ENCODE peak calls at places on chromosome 17, in eight cellular contexts. One of them, this sample, is unnamed.

GRCh38 chr17:63478814-63479494 is 2.1 kb downstream of the ACE start:
- DNase-seq in adrenal gland: peak
- DNase-seq in IMR-90: peak
- DNase-seq in sigmoid colon: peak
- DNase-seq in A549: peak
- DNase-seq in GM12878: no peak
- DNase-seq in body of pancreas: peak
- DNase-seq in uterus: peak
- DNase-seq in this sample: peak

GRCh38 chr17:2266045-2266864 is 37.3 kb downstream of the SMG6 start:
- DNase-seq in sigmoid colon: no peak
- DNase-seq in adrenal gland: no peak
- DNase-seq in GM12878: peak
- DNase-seq in body of pancreas: no peak
- DNase-seq in A549: no peak
- DNase-seq in uterus: no peak
- DNase-seq in IMR-90: no peak
- DNase-seq in this sample: no peak

GRCh38 chr17:79036609-79037008 is 12.6 kb downstream of the C1QTNF1 start:
- DNase-seq in adrenal gland: peak
- DNase-seq in body of pancreas: no peak
- DNase-seq in GM12878: no peak
- DNase-seq in sigmoid colon: peak
- DNase-seq in IMR-90: peak
- DNase-seq in uterus: peak
- DNase-seq in A549: peak
- DNase-seq in this sample: no peak

GRCh38 chr17:47929218-47930000 is 12.0 kb upstream of the PNPO start:
- DNase-seq in A549: no peak
- DNase-seq in body of pancreas: no peak
- DNase-seq in adrenal gland: no peak
- DNase-seq in uterus: no peak
- DNase-seq in sigmoid colon: peak
- DNase-seq in IMR-90: no peak
- DNase-seq in GM12878: no peak
- DNase-seq in this sample: peak

GRCh38 chr17:74211141-74211928 is 2.0 kb upstream of the TTYH2 start:
- DNase-seq in adrenal gland: peak
- DNase-seq in GM12878: no peak
- DNase-seq in IMR-90: no peak
- DNase-seq in body of pancreas: no peak
- DNase-seq in A549: no peak
- DNase-seq in uterus: no peak
- DNase-seq in sigmoid colon: no peak
- DNase-seq in this sample: no peak

GRCh38 chr17:14559220-14559619 is 258.3 kb downstream of the HS3ST3B1 start:
- DNase-seq in sigmoid colon: no peak
- DNase-seq in IMR-90: no peak
- DNase-seq in body of pancreas: no peak
- DNase-seq in uterus: no peak
- DNase-seq in A549: no peak
- DNase-seq in adrenal gland: no peak
- DNase-seq in GM12878: no peak
- DNase-seq in this sample: no peak

GRCh38 chr17:74987909-74988711 is 678 bp downstream of the CDR2L start:
- DNase-seq in adrenal gland: peak
- DNase-seq in sigmoid colon: peak
- DNase-seq in GM12878: no peak
- DNase-seq in IMR-90: peak
- DNase-seq in uterus: peak
- DNase-seq in A549: peak
- DNase-seq in body of pancreas: peak
- DNase-seq in this sample: peak

GRCh38 chr17:55601874-55602364 is 90.7 kb upstream of the SMIM36 start:
- DNase-seq in uterus: no peak
- DNase-seq in sigmoid colon: no peak
- DNase-seq in GM12878: no peak
- DNase-seq in IMR-90: peak
- DNase-seq in A549: peak
- DNase-seq in adrenal gland: no peak
- DNase-seq in body of pancreas: no peak
- DNase-seq in this sample: no peak

GRCh38 chr17:40779181-40779909 is 3.0 kb downstream of the KRT27 start:
- DNase-seq in A549: peak
- DNase-seq in IMR-90: no peak
- DNase-seq in body of pancreas: no peak
- DNase-seq in adrenal gland: no peak
- DNase-seq in GM12878: no peak
- DNase-seq in sigmoid colon: no peak
- DNase-seq in uterus: no peak
- DNase-seq in this sample: no peak

GRCh38 chr17:44595216-44595775 is 38.0 kb downstream of the FZD2 start:
- DNase-seq in uterus: no peak
- DNase-seq in GM12878: no peak
- DNase-seq in sigmoid colon: no peak
- DNase-seq in body of pancreas: no peak
- DNase-seq in adrenal gland: no peak
- DNase-seq in IMR-90: no peak
- DNase-seq in A549: no peak
- DNase-seq in this sample: no peak

GRCh38 chr17:61065263-61065773 is 334.3 kb upstream of the TBX2 start:
- DNase-seq in adrenal gland: no peak
- DNase-seq in sigmoid colon: no peak
- DNase-seq in A549: peak
- DNase-seq in uterus: no peak
- DNase-seq in GM12878: no peak
- DNase-seq in body of pancreas: no peak
- DNase-seq in IMR-90: peak
- DNase-seq in this sample: no peak

GRCh38 chr17:58313815-58314705 is 14.5 kb downstream of the TSPOAP1 start:
- DNase-seq in IMR-90: no peak
- DNase-seq in body of pancreas: no peak
- DNase-seq in A549: no peak
- DNase-seq in sigmoid colon: no peak
- DNase-seq in uterus: no peak
- DNase-seq in adrenal gland: peak
- DNase-seq in GM12878: no peak
- DNase-seq in this sample: peak

GRCh38 chr17:56934280-56934679 is 20.4 kb upstream of the TRIM25 start:
- DNase-seq in uterus: no peak
- DNase-seq in IMR-90: no peak
- DNase-seq in adrenal gland: no peak
- DNase-seq in A549: no peak
- DNase-seq in sigmoid colon: no peak
- DNase-seq in body of pancreas: no peak
- DNase-seq in GM12878: no peak
- DNase-seq in this sample: no peak

GRCh38 chr17:43545383-43545632 is 832 bp downstream of the ETV4 start:
- DNase-seq in body of pancreas: peak
- DNase-seq in A549: no peak
- DNase-seq in uterus: peak
- DNase-seq in adrenal gland: no peak
- DNase-seq in GM12878: no peak
- DNase-seq in IMR-90: peak
- DNase-seq in sigmoid colon: no peak
- DNase-seq in this sample: no peak

GRCh38 chr17:65553009-65553645 is 8.3 kb downstream of the AXIN2 start:
- DNase-seq in A549: no peak
- DNase-seq in GM12878: no peak
- DNase-seq in uterus: no peak
- DNase-seq in IMR-90: peak
- DNase-seq in sigmoid colon: no peak
- DNase-seq in adrenal gland: no peak
- DNase-seq in body of pancreas: no peak
- DNase-seq in this sample: no peak

GRCh38 chr17:51995797-51996403 is 162.6 kb downstream of the CA10 start:
- DNase-seq in IMR-90: no peak
- DNase-seq in sigmoid colon: no peak
- DNase-seq in body of pancreas: no peak
- DNase-seq in GM12878: no peak
- DNase-seq in A549: no peak
- DNase-seq in adrenal gland: no peak
- DNase-seq in uterus: no peak
- DNase-seq in this sample: no peak

GRCh38 chr17:13864551-13864950 is 204.8 kb upstream of the COX10 start:
- DNase-seq in sigmoid colon: no peak
- DNase-seq in body of pancreas: no peak
- DNase-seq in A549: no peak
- DNase-seq in uterus: no peak
- DNase-seq in adrenal gland: no peak
- DNase-seq in GM12878: no peak
- DNase-seq in IMR-90: peak
- DNase-seq in this sample: no peak

GRCh38 chr17:4949321-4950074 is 1.2 kb upstream of the PFN1 start:
- DNase-seq in IMR-90: peak
- DNase-seq in sigmoid colon: peak
- DNase-seq in A549: peak
- DNase-seq in adrenal gland: peak
- DNase-seq in GM12878: no peak
- DNase-seq in uterus: peak
- DNase-seq in body of pancreas: peak
- DNase-seq in this sample: peak

GRCh38 chr17:4950075-4950756 is 703 bp upstream of the ENO3 start:
- DNase-seq in adrenal gland: peak
- DNase-seq in A549: peak
- DNase-seq in uterus: peak
- DNase-seq in body of pancreas: peak
- DNase-seq in GM12878: no peak
- DNase-seq in IMR-90: no peak
- DNase-seq in sigmoid colon: peak
- DNase-seq in this sample: peak

GRCh38 chr17:4947411-4948165 is 742 bp downstream of the PFN1 start:
- DNase-seq in GM12878: no peak
- DNase-seq in A549: peak
- DNase-seq in sigmoid colon: peak
- DNase-seq in IMR-90: peak
- DNase-seq in uterus: peak
- DNase-seq in body of pancreas: peak
- DNase-seq in adrenal gland: no peak
- DNase-seq in this sample: peak

GRCh38 chr17:4948166-4948996 is at the start of gene PFN1:
- DNase-seq in GM12878: peak
- DNase-seq in body of pancreas: peak
- DNase-seq in IMR-90: peak
- DNase-seq in sigmoid colon: peak
- DNase-seq in adrenal gland: peak
- DNase-seq in uterus: peak
- DNase-seq in A549: peak
- DNase-seq in this sample: peak

DNA sequence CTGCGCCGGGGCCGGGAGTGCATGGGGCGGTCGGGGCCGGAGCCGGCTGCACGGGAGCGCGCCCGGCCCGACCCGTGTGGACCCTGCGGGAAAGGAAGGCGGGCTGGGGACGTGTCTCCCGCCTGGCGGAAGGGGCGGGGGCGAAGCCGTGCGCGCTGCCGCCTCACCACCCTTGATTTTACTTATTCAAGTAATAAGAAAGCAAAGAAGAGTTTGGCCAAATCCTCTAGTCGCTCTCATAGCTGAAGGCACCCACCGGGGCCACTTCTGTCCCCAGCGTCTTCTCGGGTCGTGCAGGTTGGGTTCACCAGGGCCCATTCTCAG is 629 bp upstream of the PFN1 start:
- DNase-seq in GM12878: no peak
- DNase-seq in body of pancreas: peak
- DNase-seq in adrenal gland: peak
- DNase-seq in IMR-90: peak
- DNase-seq in sigmoid colon: peak
- DNase-seq in uterus: peak
- DNase-seq in A549: peak
- DNase-seq in this sample: peak
- TF ChIP-seq POLR2A in GM12878: no peak
- TF ChIP-seq POLR2A in body of pancreas: peak
- TF ChIP-seq POLR2A in adrenal gland: peak
- TF ChIP-seq POLR2A in IMR-90: no peak
- TF ChIP-seq POLR2A in sigmoid colon: peak
- TF ChIP-seq POLR2A in uterus: peak
- TF ChIP-seq POLR2A in A549: peak
- TF ChIP-seq POLR2A in this sample: no peak

DNA sequence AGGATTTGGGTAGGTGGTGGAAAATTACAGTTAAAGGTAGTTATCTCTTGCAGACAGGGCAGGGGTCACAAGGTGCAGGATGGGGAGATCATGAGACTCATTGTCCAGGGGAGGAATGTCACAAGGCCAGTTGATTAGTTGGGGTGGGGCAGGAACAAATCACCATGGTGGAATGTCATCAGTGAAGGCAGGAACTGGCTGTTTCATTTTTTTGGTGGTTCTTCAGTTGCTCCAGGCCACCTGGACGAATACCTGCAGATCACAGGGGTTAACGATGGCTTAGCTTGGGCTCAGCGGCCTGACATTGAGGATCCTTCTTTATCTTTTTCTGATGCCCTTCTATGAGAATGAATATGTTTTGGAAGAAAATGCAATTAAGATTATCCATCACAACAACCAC is 87.1 kb downstream of the KPNA2 start:
- DNase-seq in IMR-90: no peak
- DNase-seq in A549: no peak
- DNase-seq in sigmoid colon: no peak
- DNase-seq in body of pancreas: no peak
- DNase-seq in GM12878: no peak
- DNase-seq in uterus: no peak
- DNase-seq in adrenal gland: no peak
- DNase-seq in this sample: no peak
- H3K4me3 ChIP-seq in IMR-90: no peak
- H3K4me3 ChIP-seq in A549: no peak
- H3K4me3 ChIP-seq in sigmoid colon: no peak
- H3K4me3 ChIP-seq in body of pancreas: no peak
- H3K4me3 ChIP-seq in GM12878: no peak
- H3K4me3 ChIP-seq in uterus: no peak
- H3K4me3 ChIP-seq in adrenal gland: no peak
- H3K4me3 ChIP-seq in this sample: no peak

GRCh38 chr17:32483451-32484019 is 3.3 kb upstream of the CDK5R1 start:
- DNase-seq in sigmoid colon: peak
- DNase-seq in uterus: peak
- DNase-seq in IMR-90: peak
- DNase-seq in body of pancreas: peak
- DNase-seq in GM12878: no peak
- DNase-seq in adrenal gland: peak
- DNase-seq in A549: peak
- DNase-seq in this sample: peak
- H3K27ac ChIP-seq in sigmoid colon: peak
- H3K27ac ChIP-seq in uterus: peak
- H3K27ac ChIP-seq in IMR-90: no peak
- H3K27ac ChIP-seq in body of pancreas: peak
- H3K27ac ChIP-seq in GM12878: peak
- H3K27ac ChIP-seq in adrenal gland: peak
- H3K27ac ChIP-seq in A549: no peak
- H3K27ac ChIP-seq in this sample: peak

DNA sequence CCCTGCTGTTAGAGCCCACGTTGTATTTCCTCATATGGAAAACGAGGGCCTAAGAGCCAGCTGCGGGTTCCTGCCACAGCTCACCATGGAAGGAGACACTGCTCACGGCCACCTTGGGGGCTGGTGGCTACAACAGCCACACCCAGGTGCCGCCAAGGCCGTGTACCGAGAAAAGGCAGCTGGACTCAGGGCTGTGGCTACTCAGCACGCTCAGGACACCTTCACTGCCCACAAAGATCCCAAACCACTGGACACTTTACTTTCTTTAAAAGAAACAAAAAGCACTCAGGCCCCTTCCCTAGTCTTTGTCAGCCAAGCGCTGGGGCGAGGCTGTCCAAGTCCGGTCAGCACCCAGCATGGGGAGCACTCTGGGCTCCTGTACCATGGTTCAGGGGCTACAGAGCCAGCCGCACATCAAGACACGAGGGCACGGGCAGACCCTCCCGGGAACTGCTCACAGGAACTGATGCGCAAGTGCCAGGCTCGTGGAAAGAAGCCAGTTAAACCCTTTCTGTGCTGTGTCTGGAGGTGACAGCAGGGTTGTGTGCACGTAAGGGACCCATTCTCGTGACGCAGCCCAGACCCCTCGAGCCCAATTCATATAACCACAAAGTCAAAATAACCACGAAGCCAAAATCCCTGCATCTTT is 18.5 kb downstream of the SLC16A3 start:
- DNase-seq in GM12878: no peak
- DNase-seq in A549: no peak
- DNase-seq in body of pancreas: no peak
- DNase-seq in adrenal gland: no peak
- DNase-seq in uterus: no peak
- DNase-seq in sigmoid colon: peak
- DNase-seq in IMR-90: no peak
- DNase-seq in this sample: peak
- TF ChIP-seq POLR2A in GM12878: peak
- TF ChIP-seq POLR2A in A549: no peak
- TF ChIP-seq POLR2A in body of pancreas: no peak
- TF ChIP-seq POLR2A in adrenal gland: no peak
- TF ChIP-seq POLR2A in uterus: no peak
- TF ChIP-seq POLR2A in sigmoid colon: no peak
- TF ChIP-seq POLR2A in IMR-90: no peak
- TF ChIP-seq POLR2A in this sample: no peak